ENCODE peak calls at places on chromosomes 4 and X, in eight cellular contexts. One of them, this sample, is unnamed. For H3K4me1 and H3K27me3, the result is how much of the 10 kb centered on the place peaks cover.

GRCh38 chr4:25258980-25259578 is 25.2 kb downstream of the PI4K2B start:
- DNase-seq in endodermal cell: no peak
- DNase-seq in right cardiac atrium: no peak
- DNase-seq in neural progenitor cell: no peak
- DNase-seq in uterus: no peak
- DNase-seq in left ventricle myocardium inferior: no peak
- DNase-seq in mammary epithelial cell: peak
- DNase-seq in fibroblast of lung: peak
- DNase-seq in this sample: no peak

GRCh38 chr4:27921236-27921635 is 1060.6 kb downstream of the STIM2 start:
- DNase-seq in neural progenitor cell: no peak
- DNase-seq in endodermal cell: no peak
- DNase-seq in fibroblast of lung: peak
- DNase-seq in right cardiac atrium: no peak
- DNase-seq in mammary epithelial cell: peak
- DNase-seq in left ventricle myocardium inferior: no peak
- DNase-seq in uterus: no peak
- DNase-seq in this sample: no peak

GRCh38 chr4:42878868-42879267 is 13.6 kb upstream of the GRXCR1 start:
- DNase-seq in neural progenitor cell: no peak
- DNase-seq in left ventricle myocardium inferior: no peak
- DNase-seq in mammary epithelial cell: no peak
- DNase-seq in uterus: no peak
- DNase-seq in fibroblast of lung: no peak
- DNase-seq in endodermal cell: no peak
- DNase-seq in right cardiac atrium: no peak
- DNase-seq in this sample: no peak

GRCh38 chrX:29842552-29842951 is 372.8 kb upstream of the MAGEB2 start:
- DNase-seq in fibroblast of lung: no peak
- DNase-seq in right cardiac atrium: no peak
- DNase-seq in left ventricle myocardium inferior: no peak
- DNase-seq in neural progenitor cell: no peak
- DNase-seq in uterus: no peak
- DNase-seq in endodermal cell: no peak
- DNase-seq in mammary epithelial cell: no peak
- DNase-seq in this sample: no peak

GRCh38 chr4:95466791-95467190 is 82.0 kb downstream of the UNC5C start:
- DNase-seq in uterus: no peak
- DNase-seq in endodermal cell: no peak
- DNase-seq in fibroblast of lung: no peak
- DNase-seq in mammary epithelial cell: no peak
- DNase-seq in left ventricle myocardium inferior: no peak
- DNase-seq in right cardiac atrium: no peak
- DNase-seq in neural progenitor cell: no peak
- DNase-seq in this sample: no peak

GRCh38 chr4:26821677-26822503 is 38.8 kb upstream of the STIM2 start:
- DNase-seq in fibroblast of lung: no peak
- DNase-seq in right cardiac atrium: no peak
- DNase-seq in uterus: no peak
- DNase-seq in left ventricle myocardium inferior: no peak
- DNase-seq in neural progenitor cell: no peak
- DNase-seq in endodermal cell: no peak
- DNase-seq in mammary epithelial cell: no peak
- DNase-seq in this sample: no peak

GRCh38 chr4:127479031-127479622 is 153.6 kb upstream of the INTU start:
- DNase-seq in right cardiac atrium: no peak
- DNase-seq in fibroblast of lung: peak
- DNase-seq in left ventricle myocardium inferior: no peak
- DNase-seq in uterus: no peak
- DNase-seq in neural progenitor cell: peak
- DNase-seq in endodermal cell: no peak
- DNase-seq in mammary epithelial cell: peak
- DNase-seq in this sample: no peak

GRCh38 chrX:10071451-10072163 is 85.2 kb upstream of the CLCN4 start:
- DNase-seq in neural progenitor cell: no peak
- DNase-seq in mammary epithelial cell: no peak
- DNase-seq in left ventricle myocardium inferior: no peak
- DNase-seq in uterus: no peak
- DNase-seq in right cardiac atrium: no peak
- DNase-seq in fibroblast of lung: no peak
- DNase-seq in endodermal cell: no peak
- DNase-seq in this sample: no peak

GRCh38 chrX:57906790-57907189 is 3.5 kb downstream of the ZXDA start:
- DNase-seq in endodermal cell: no peak
- DNase-seq in right cardiac atrium: no peak
- DNase-seq in left ventricle myocardium inferior: no peak
- DNase-seq in fibroblast of lung: peak
- DNase-seq in mammary epithelial cell: peak
- DNase-seq in neural progenitor cell: no peak
- DNase-seq in uterus: no peak
- DNase-seq in this sample: no peak

GRCh38 chrX:13994104-13994503 is 35.6 kb downstream of the GEMIN8 start:
- DNase-seq in neural progenitor cell: no peak
- DNase-seq in left ventricle myocardium inferior: no peak
- DNase-seq in fibroblast of lung: no peak
- DNase-seq in uterus: no peak
- DNase-seq in right cardiac atrium: no peak
- DNase-seq in endodermal cell: no peak
- DNase-seq in mammary epithelial cell: no peak
- DNase-seq in this sample: no peak

GRCh38 chr4:126702747-126703146 is 930.0 kb upstream of the INTU start:
- DNase-seq in mammary epithelial cell: no peak
- DNase-seq in endodermal cell: no peak
- DNase-seq in left ventricle myocardium inferior: no peak
- DNase-seq in neural progenitor cell: no peak
- DNase-seq in right cardiac atrium: no peak
- DNase-seq in fibroblast of lung: no peak
- DNase-seq in uterus: no peak
- DNase-seq in this sample: no peak

GRCh38 chr4:78612398-78613005 is 60.9 kb downstream of the ANXA3 start:
- DNase-seq in endodermal cell: no peak
- DNase-seq in uterus: no peak
- DNase-seq in right cardiac atrium: no peak
- DNase-seq in left ventricle myocardium inferior: no peak
- DNase-seq in fibroblast of lung: peak
- DNase-seq in neural progenitor cell: no peak
- DNase-seq in mammary epithelial cell: no peak
- DNase-seq in this sample: no peak

GRCh38 chr4:137156054-137156453 is 376.2 kb downstream of the PCDH18 start:
- DNase-seq in uterus: no peak
- DNase-seq in left ventricle myocardium inferior: no peak
- DNase-seq in endodermal cell: no peak
- DNase-seq in mammary epithelial cell: peak
- DNase-seq in right cardiac atrium: no peak
- DNase-seq in neural progenitor cell: no peak
- DNase-seq in fibroblast of lung: peak
- DNase-seq in this sample: no peak

GRCh38 chr4:103092245-103092644 is 7.4 kb downstream of the BDH2 start:
- DNase-seq in neural progenitor cell: no peak
- DNase-seq in mammary epithelial cell: no peak
- DNase-seq in left ventricle myocardium inferior: no peak
- DNase-seq in endodermal cell: no peak
- DNase-seq in right cardiac atrium: no peak
- DNase-seq in fibroblast of lung: no peak
- DNase-seq in uterus: no peak
- DNase-seq in this sample: no peak

GRCh38 chr4:157072002-157072401 is 3.9 kb upstream of the GLRB start:
- DNase-seq in left ventricle myocardium inferior: no peak
- DNase-seq in uterus: no peak
- DNase-seq in mammary epithelial cell: peak
- DNase-seq in neural progenitor cell: no peak
- DNase-seq in endodermal cell: no peak
- DNase-seq in right cardiac atrium: no peak
- DNase-seq in fibroblast of lung: peak
- DNase-seq in this sample: no peak

GRCh38 chrX:11558972-11559371 is 106.7 kb downstream of the ARHGAP6 start:
- DNase-seq in endodermal cell: peak
- DNase-seq in right cardiac atrium: no peak
- DNase-seq in fibroblast of lung: no peak
- DNase-seq in uterus: no peak
- DNase-seq in mammary epithelial cell: peak
- DNase-seq in neural progenitor cell: peak
- DNase-seq in left ventricle myocardium inferior: no peak
- DNase-seq in this sample: peak

GRCh38 chrX:19682712-19683331 is 167.5 kb upstream of the MAP3K15 start:
- DNase-seq in fibroblast of lung: peak
- DNase-seq in left ventricle myocardium inferior: peak
- DNase-seq in right cardiac atrium: peak
- DNase-seq in endodermal cell: peak
- DNase-seq in mammary epithelial cell: no peak
- DNase-seq in neural progenitor cell: peak
- DNase-seq in uterus: peak
- DNase-seq in this sample: peak

GRCh38 chr4:1532549-1533395 is 126.5 kb upstream of the NKX1-1 start:
- DNase-seq in neural progenitor cell: no peak
- DNase-seq in mammary epithelial cell: no peak
- DNase-seq in endodermal cell: no peak
- DNase-seq in right cardiac atrium: peak
- DNase-seq in uterus: no peak
- DNase-seq in left ventricle myocardium inferior: peak
- DNase-seq in fibroblast of lung: no peak
- DNase-seq in this sample: no peak

GRCh38 chrX:70613295-70613694 is 168.7 kb downstream of the DLG3 start:
- DNase-seq in uterus: no peak
- DNase-seq in fibroblast of lung: peak
- DNase-seq in left ventricle myocardium inferior: no peak
- DNase-seq in mammary epithelial cell: peak
- DNase-seq in right cardiac atrium: no peak
- DNase-seq in neural progenitor cell: no peak
- DNase-seq in endodermal cell: no peak
- DNase-seq in this sample: no peak

GRCh38 chr4:39976945-39977488 is 694 bp downstream of the PDS5A start:
- DNase-seq in uterus: peak
- DNase-seq in left ventricle myocardium inferior: no peak
- DNase-seq in endodermal cell: peak
- DNase-seq in neural progenitor cell: peak
- DNase-seq in right cardiac atrium: peak
- DNase-seq in mammary epithelial cell: peak
- DNase-seq in fibroblast of lung: peak
- DNase-seq in this sample: peak

GRCh38 chr4:98786866-98787265 is 128.5 kb upstream of the TSPAN5 start:
- DNase-seq in left ventricle myocardium inferior: no peak
- DNase-seq in fibroblast of lung: no peak
- DNase-seq in uterus: no peak
- DNase-seq in endodermal cell: no peak
- DNase-seq in right cardiac atrium: no peak
- DNase-seq in neural progenitor cell: no peak
- DNase-seq in mammary epithelial cell: no peak
- DNase-seq in this sample: no peak

GRCh38 chr4:66736593-66736992 is 808.7 kb downstream of the CENPC start:
- DNase-seq in mammary epithelial cell: peak
- DNase-seq in fibroblast of lung: no peak
- DNase-seq in left ventricle myocardium inferior: no peak
- DNase-seq in right cardiac atrium: no peak
- DNase-seq in uterus: no peak
- DNase-seq in endodermal cell: no peak
- DNase-seq in neural progenitor cell: peak
- DNase-seq in this sample: no peak

GRCh38 chrX:109822861-109823260 is 89.8 kb upstream of the ACSL4 start:
- DNase-seq in uterus: no peak
- DNase-seq in endodermal cell: no peak
- DNase-seq in fibroblast of lung: peak
- DNase-seq in mammary epithelial cell: no peak
- DNase-seq in left ventricle myocardium inferior: no peak
- DNase-seq in neural progenitor cell: no peak
- DNase-seq in right cardiac atrium: no peak
- DNase-seq in this sample: no peak

GRCh38 chr4:3209551-3210325 is 39.2 kb upstream of the MSANTD1 start:
- DNase-seq in uterus: no peak
- DNase-seq in left ventricle myocardium inferior: no peak
- DNase-seq in endodermal cell: no peak
- DNase-seq in neural progenitor cell: no peak
- DNase-seq in fibroblast of lung: no peak
- DNase-seq in mammary epithelial cell: no peak
- DNase-seq in right cardiac atrium: no peak
- DNase-seq in this sample: no peak
- H3K4me1 ChIP-seq in uterus: under half
- H3K4me1 ChIP-seq in left ventricle myocardium inferior: under half
- H3K4me1 ChIP-seq in endodermal cell: under half
- H3K4me1 ChIP-seq in neural progenitor cell: under half
- H3K4me1 ChIP-seq in fibroblast of lung: under half
- H3K4me1 ChIP-seq in mammary epithelial cell: under half
- H3K4me1 ChIP-seq in right cardiac atrium: under half
- H3K4me1 ChIP-seq in this sample: under half

GRCh38 chr4:190020790-190021717 is 6.0 kb downstream of the FRG2 start:
- DNase-seq in uterus: no peak
- DNase-seq in left ventricle myocardium inferior: no peak
- DNase-seq in fibroblast of lung: peak
- DNase-seq in endodermal cell: peak
- DNase-seq in mammary epithelial cell: peak
- DNase-seq in neural progenitor cell: peak
- DNase-seq in right cardiac atrium: peak
- DNase-seq in this sample: no peak
- H3K27me3 ChIP-seq in uterus: under half
- H3K27me3 ChIP-seq in left ventricle myocardium inferior: half or more
- H3K27me3 ChIP-seq in fibroblast of lung: under half
- H3K27me3 ChIP-seq in endodermal cell: under half
- H3K27me3 ChIP-seq in mammary epithelial cell: under half
- H3K27me3 ChIP-seq in neural progenitor cell: half or more
- H3K27me3 ChIP-seq in right cardiac atrium: under half
- H3K27me3 ChIP-seq in this sample: under half

GRCh38 chr4:73728091-73728741 is 12.2 kb upstream of the CXCL8 start:
- DNase-seq in uterus: no peak
- DNase-seq in left ventricle myocardium inferior: no peak
- DNase-seq in neural progenitor cell: no peak
- DNase-seq in fibroblast of lung: no peak
- DNase-seq in mammary epithelial cell: no peak
- DNase-seq in right cardiac atrium: no peak
- DNase-seq in endodermal cell: no peak
- DNase-seq in this sample: no peak
- H3K4me1 ChIP-seq in uterus: under half
- H3K4me1 ChIP-seq in left ventricle myocardium inferior: under half
- H3K4me1 ChIP-seq in neural progenitor cell: under half
- H3K4me1 ChIP-seq in fibroblast of lung: under half
- H3K4me1 ChIP-seq in mammary epithelial cell: under half
- H3K4me1 ChIP-seq in right cardiac atrium: under half
- H3K4me1 ChIP-seq in endodermal cell: under half
- H3K4me1 ChIP-seq in this sample: under half

GRCh38 chrX:140766024-140766611 is 56.6 kb downstream of the LINC00632 start:
- DNase-seq in endodermal cell: peak
- DNase-seq in left ventricle myocardium inferior: no peak
- DNase-seq in right cardiac atrium: peak
- DNase-seq in uterus: peak
- DNase-seq in neural progenitor cell: peak
- DNase-seq in mammary epithelial cell: peak
- DNase-seq in fibroblast of lung: peak
- DNase-seq in this sample: peak
- H3K27me3 ChIP-seq in endodermal cell: under half
- H3K27me3 ChIP-seq in left ventricle myocardium inferior: under half
- H3K27me3 ChIP-seq in right cardiac atrium: under half
- H3K27me3 ChIP-seq in uterus: under half
- H3K27me3 ChIP-seq in neural progenitor cell: under half
- H3K27me3 ChIP-seq in mammary epithelial cell: under half
- H3K27me3 ChIP-seq in fibroblast of lung: under half
- H3K27me3 ChIP-seq in this sample: under half

DNA sequence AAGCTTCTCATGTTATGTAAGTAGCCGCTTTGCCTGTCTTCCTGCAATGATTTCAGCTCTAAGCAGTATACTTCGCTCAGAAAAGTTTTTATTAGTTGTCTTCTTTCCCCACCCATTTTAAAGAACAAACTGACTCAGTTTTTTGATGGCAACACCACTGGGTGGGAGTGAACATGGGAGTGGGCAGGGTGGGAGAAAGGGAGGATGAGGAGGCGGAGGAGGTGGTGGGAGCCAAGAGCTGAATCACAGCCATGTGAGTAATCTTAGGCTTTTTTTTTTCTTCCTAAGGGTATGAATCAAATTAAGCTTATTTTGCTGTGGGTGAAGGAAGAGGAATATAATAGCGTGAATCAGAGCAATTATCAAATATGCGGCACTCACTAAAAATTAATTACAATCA is 574.3 kb upstream of the DIPK2B start:
- DNase-seq in fibroblast of lung: peak
- DNase-seq in right cardiac atrium: peak
- DNase-seq in neural progenitor cell: no peak
- DNase-seq in endodermal cell: no peak
- DNase-seq in uterus: peak
- DNase-seq in mammary epithelial cell: peak
- DNase-seq in left ventricle myocardium inferior: no peak
- DNase-seq in this sample: no peak
- H3K4me1 ChIP-seq in fibroblast of lung: under half
- H3K4me1 ChIP-seq in right cardiac atrium: under half
- H3K4me1 ChIP-seq in neural progenitor cell: under half
- H3K4me1 ChIP-seq in endodermal cell: under half
- H3K4me1 ChIP-seq in uterus: under half
- H3K4me1 ChIP-seq in mammary epithelial cell: half or more
- H3K4me1 ChIP-seq in left ventricle myocardium inferior: under half
- H3K4me1 ChIP-seq in this sample: under half

This sample was measured in naive thymus-derived CD4-positive, alpha-beta T cell.